ENCODE peak calls at places on chromosomes 4 and X, in nine cellular contexts. X, M, U, L, C, W, A, F and K are unnamed samples.

GRCh38 chr4:98728433-98728832 is 70.0 kb upstream of the TSPAN5 start:
- DNase-seq in A (no peak), L (no peak), X (no peak), F (peak; percentile 16), C (no peak), U (no peak), W (no peak), M (no peak), K (peak; percentile 92)

GRCh38 chr4:156686120-156686519 is 285.5 kb downstream of the PDGFC start:
- DNase-seq in U (no peak), X (no peak), C (peak; percentile 43), F (peak; percentile 90), M (peak; percentile 10), A (no peak), W (peak; percentile 98), L (no peak), K (peak; percentile 82)

GRCh38 chrX:39667191-39667590 is 430.6 kb downstream of the BCOR start:
- DNase-seq in F (no peak), A (no peak), W (no peak), X (no peak), M (no peak), U (no peak), C (no peak), L (no peak), K (no peak)

GRCh38 chr4:112523008-112523440 is 7.0 kb upstream of the NEUROG2 start:
- DNase-seq in U (no peak), X (no peak), C (no peak), A (no peak), M (no peak), L (peak; percentile 67), W (no peak), F (no peak), K (peak; percentile 50)

GRCh38 chr4:153731239-153731638 is 28.6 kb downstream of the RNF175 start:
- DNase-seq in C (peak; percentile 50), A (no peak), F (peak; percentile 99), M (no peak), U (no peak), X (no peak), L (no peak), W (peak; percentile 61), K (peak; percentile 52)

GRCh38 chr4:40990899-40991265 is 223.5 kb downstream of the APBB2 start:
- DNase-seq in M (no peak), X (no peak), U (no peak), F (no peak), C (no peak), W (no peak), L (no peak), A (no peak), K (no peak)

GRCh38 chr4:88661724-88662123 is 35.9 kb downstream of the NAP1L5 start:
- DNase-seq in A (no peak), F (peak; percentile 41), X (no peak), L (no peak), W (peak; percentile 89), U (no peak), C (no peak), M (no peak), K (peak; percentile 97)

GRCh38 chr4:117137143-117137542 is 51.8 kb upstream of the TRAM1L1 start:
- DNase-seq in M (no peak), U (no peak), W (no peak), X (no peak), F (peak; percentile 2), A (no peak), L (no peak), C (peak; percentile 6), K (peak; percentile 39)

GRCh38 chr4:36549256-36549655 is 267.8 kb downstream of the DTHD1 start:
- DNase-seq in F (no peak), L (no peak), U (no peak), C (no peak), X (no peak), A (no peak), W (no peak), M (no peak), K (no peak)

GRCh38 chr4:55386073-55386472 is 9.7 kb upstream of the TMEM165 start:
- DNase-seq in X (no peak), U (no peak), L (no peak), M (no peak), C (no peak), F (no peak), A (no peak), W (no peak), K (peak; percentile 31)

GRCh38 chrX:41313419-41313818 is 20.5 kb upstream of the DDX3X start:
- DNase-seq in A (no peak), M (no peak), X (no peak), C (no peak), F (no peak), U (no peak), L (no peak), W (peak; percentile 44), K (peak; percentile 85)

GRCh38 chr4:77360451-77360850 is 203.4 kb downstream of the CCNG2 start:
- DNase-seq in X (peak; percentile 12), M (no peak), A (no peak), W (no peak), C (no peak), F (no peak), U (no peak), L (no peak), K (no peak)

GRCh38 chr4:621296-622070 is 3.9 kb upstream of the PDE6B start:
- DNase-seq in A (no peak), F (no peak), C (no peak), M (no peak), X (no peak), L (no peak), U (peak; percentile 31), W (no peak), K (no peak)

GRCh38 chrX:14864626-14865025 is 8.2 kb downstream of the FANCB start:
- DNase-seq in F (no peak), U (no peak), A (no peak), X (no peak), C (no peak), W (no peak), L (no peak), M (no peak), K (peak; percentile 43)

GRCh38 chr4:105909699-105910340 is 14.5 kb downstream of the NPNT start:
- DNase-seq in C (no peak), W (no peak), L (no peak), X (no peak), A (no peak), M (peak; percentile 90), F (no peak), U (no peak), K (peak; percentile 14)

GRCh38 chr4:1305261-1305711 is 15.6 kb downstream of the MAEA start:
- DNase-seq in L (peak; percentile 35), A (no peak), W (no peak), X (no peak), U (no peak), M (peak; percentile 65), F (no peak), C (no peak), K (no peak)

GRCh38 chr4:25440478-25441030 is 63.5 kb downstream of the ANAPC4 start:
- DNase-seq in U (no peak), L (peak; percentile 91), A (no peak), W (no peak), X (no peak), M (no peak), F (no peak), C (no peak), K (no peak)

GRCh38 chrX:16033336-16033735 is 90.0 kb upstream of the GRPR start:
- DNase-seq in F (no peak), X (no peak), C (no peak), W (no peak), U (no peak), L (no peak), A (no peak), M (no peak), K (peak; percentile 71)

GRCh38 chrX:104098151-104098808 is 14.0 kb upstream of the ZCCHC18 start:
- DNase-seq in C (peak; percentile 36), X (peak; percentile 56), M (peak; percentile 79), U (no peak), F (peak; percentile 42), A (peak; percentile 34), W (peak; percentile 30), L (no peak), K (peak; percentile 79)

GRCh38 chr4:1012031-1012739 is 759 bp downstream of the FGFRL1 start:
- DNase-seq in C (no peak), F (no peak), M (peak; percentile 74), L (no peak), W (no peak), X (no peak), U (no peak), A (peak; percentile 38), K (no peak)

GRCh38 chr4:101081166-101081565 is 266.2 kb downstream of the PPP3CA start:
- DNase-seq in X (no peak), L (no peak), F (no peak), W (no peak), A (no peak), U (no peak), M (no peak), C (no peak), K (no peak)

GRCh38 chr4:6625256-6625655 is 15.2 kb upstream of the MRFAP1 start:
- DNase-seq in A (no peak), M (no peak), C (no peak), L (no peak), F (no peak), W (no peak), X (no peak), U (no peak), K (no peak)

GRCh38 chrX:148365233-148365632 is 135.2 kb upstream of the AFF2 start:
- DNase-seq in W (no peak), L (no peak), M (no peak), C (no peak), U (no peak), F (no peak), A (no peak), X (no peak), K (no peak)

GRCh38 chr4:64581422-64581821 is 172.2 kb upstream of the TECRL start:
- DNase-seq in C (no peak), F (peak; percentile 0), W (no peak), U (no peak), M (no peak), L (no peak), X (no peak), A (no peak), K (no peak)

GRCh38 chr4:20085156-20085555 is 166.5 kb upstream of the SLIT2 start:
- DNase-seq in C (no peak), W (no peak), U (no peak), L (no peak), X (no peak), F (no peak), A (no peak), M (no peak), K (no peak)

GRCh38 chr4:122917731-122918130 is 4.7 kb downstream of the NUDT6 start:
- DNase-seq in L (no peak), M (no peak), U (no peak), A (no peak), F (no peak), W (no peak), X (no peak), C (no peak), K (no peak)

GRCh38 chrX:110310896-110311295 is 7.0 kb downstream of the AMMECR1 start:
- DNase-seq in L (no peak), X (no peak), W (no peak), M (no peak), A (peak; percentile 9), F (no peak), C (no peak), U (no peak), K (peak; percentile 53)

GRCh38 chr4:137226900-137227299 is 305.4 kb downstream of the PCDH18 start:
- DNase-seq in X (no peak), C (no peak), M (peak; percentile 39), A (no peak), L (no peak), U (no peak), W (no peak), F (peak; percentile 19), K (peak; percentile 20)

GRCh38 chrX:18683027-18683426 is 11.1 kb upstream of the RS1 start:
- DNase-seq in M (no peak), L (no peak), C (no peak), U (no peak), X (no peak), W (no peak), F (no peak), A (no peak), K (no peak)

GRCh38 chrX:71659959-71660358 is 7.4 kb upstream of the LOC101059915 start:
- DNase-seq in M (no peak), L (no peak), W (no peak), A (no peak), C (no peak), F (no peak), X (no peak), U (no peak), K (no peak)

GRCh38 chrX:1767026-1767425 is 152.2 kb downstream of the ASMT start:
- DNase-seq in M (no peak), F (no peak), C (no peak), L (no peak), U (no peak), W (no peak), X (no peak), A (no peak), K (no peak)